ENCODE peak calls at places on chromosomes 12 and 14, in nine cellular contexts. S, H, C, G, X, E, P, U and D are unnamed samples.
A peak's percentile ranks its signal among the peaks of the same experiment; 100 is the strongest.

GRCh38 chr14:74907744-74908143 is 15.3 kb downstream of the RPS6KL1 start:
- DNase-seq in S (no peak), H (no peak), C (no peak), G (no peak), X (no peak), E (no peak), P (no peak), U (no peak), D (no peak)

GRCh38 chr12:82203076-82203475 is 155.1 kb downstream of the CCDC59 start:
- DNase-seq in S (no peak), H (no peak), C (no peak), G (no peak), X (no peak), E (no peak), P (peak; percentile 14), U (no peak), D (no peak)

GRCh38 chr12:114319422-114319821 is 86.5 kb downstream of the TBX5 start:
- DNase-seq in S (no peak), H (no peak), C (no peak), G (no peak), X (no peak), E (no peak), P (no peak), U (peak; percentile 23), D (no peak)

GRCh38 chr12:81668475-81668874 is 90.7 kb downstream of the PPFIA2 start:
- DNase-seq in S (no peak), H (no peak), C (peak; percentile 96), G (no peak), X (no peak), E (peak; percentile 19), P (peak; percentile 98), U (no peak), D (no peak)

GRCh38 chr12:19529933-19530630 is 90.8 kb downstream of the AEBP2 start:
- DNase-seq in S (no peak), H (no peak), C (peak; percentile 53), G (no peak), X (no peak), E (no peak), P (peak; percentile 37), U (no peak), D (no peak)

GRCh38 chr14:21382886-21383847 is 652 bp downstream of the SUPT16H start:
- DNase-seq in S (peak; percentile 31), H (peak; percentile 21), C (peak; percentile 33), G (peak; percentile 72), X (peak; percentile 70), E (peak; percentile 20), P (peak; percentile 25), U (no peak), D (peak; percentile 60)

GRCh38 chr14:78143489-78144145 is 26.6 kb upstream of the NRXN3 start:
- DNase-seq in S (no peak), H (no peak), C (no peak), G (peak; percentile 57), X (no peak), E (no peak), P (peak; percentile 60), U (no peak), D (no peak)

GRCh38 chr12:22256634-22257033 is 77.9 kb downstream of the ST8SIA1 start:
- DNase-seq in S (no peak), H (no peak), C (no peak), G (no peak), X (no peak), E (no peak), P (no peak), U (no peak), D (no peak)

GRCh38 chr12:9947674-9948073 is 15.5 kb upstream of the CLEC2A start:
- DNase-seq in S (no peak), H (no peak), C (no peak), G (no peak), X (no peak), E (no peak), P (no peak), U (no peak), D (no peak)

GRCh38 chr12:113197518-113198077 is 12.1 kb downstream of the RITA1 start:
- DNase-seq in S (no peak), H (no peak), C (no peak), G (no peak), X (no peak), E (no peak), P (no peak), U (no peak), D (no peak)

GRCh38 chr12:123363743-123364531 is 710 bp downstream of the SBNO1 start:
- DNase-seq in S (no peak), H (no peak), C (no peak), G (peak; percentile 57), X (peak; percentile 71), E (peak; percentile 7), P (no peak), U (no peak), D (peak; percentile 43)

GRCh38 chr12:4939418-4940023 is 29.8 kb downstream of the KCNA1 start:
- DNase-seq in S (no peak), H (no peak), C (no peak), G (no peak), X (no peak), E (no peak), P (no peak), U (no peak), D (no peak)

GRCh38 chr14:22071001-22071400 is 397.4 kb upstream of the OR4E1 start:
- DNase-seq in S (no peak), H (peak; percentile 29), C (no peak), G (no peak), X (peak; percentile 63), E (no peak), P (no peak), U (no peak), D (no peak)

GRCh38 chr12:124588689-124589318 is 21.4 kb upstream of the NCOR2 start:
- DNase-seq in S (peak; percentile 73), H (no peak), C (peak; percentile 71), G (no peak), X (no peak), E (no peak), P (peak; percentile 75), U (no peak), D (peak; percentile 86)

GRCh38 chr12:2064078-2064507 is 11.3 kb downstream of the CACNA1C start:
- DNase-seq in S (no peak), H (peak; percentile 27), C (no peak), G (no peak), X (no peak), E (no peak), P (peak; percentile 18), U (no peak), D (no peak)

GRCh38 chr12:126784328-126784921 is 1482.5 kb upstream of the TMEM132C start:
- DNase-seq in S (no peak), H (no peak), C (peak; percentile 24), G (peak; percentile 38), X (no peak), E (peak; percentile 35), P (peak; percentile 53), U (no peak), D (peak; percentile 16)

GRCh38 chr14:69695664-69696527 is 71.0 kb upstream of the SRSF5 start:
- DNase-seq in S (no peak), H (no peak), C (no peak), G (peak; percentile 60), X (peak; percentile 79), E (peak; percentile 29), P (no peak), U (no peak), D (peak; percentile 59)

GRCh38 chr12:46915082-46915481 is 89.3 kb upstream of the SLC38A4 start:
- DNase-seq in S (peak; percentile 26), H (no peak), C (peak; percentile 83), G (no peak), X (no peak), E (peak; percentile 23), P (peak; percentile 85), U (no peak), D (peak; percentile 60)

GRCh38 chr12:113030875-113031525 is 25.5 kb upstream of the DTX1 start:
- DNase-seq in S (peak; percentile 31), H (no peak), C (peak; percentile 65), G (no peak), X (no peak), E (peak; percentile 21), P (peak; percentile 70), U (no peak), D (peak; percentile 72)

GRCh38 chr12:6386522-6386921 is 2.6 kb downstream of the LTBR start:
- DNase-seq in S (no peak), H (no peak), C (no peak), G (no peak), X (no peak), E (no peak), P (no peak), U (no peak), D (no peak)

GRCh38 chr14:96661244-96661969 is 135.8 kb upstream of the VRK1 start:
- DNase-seq in S (no peak), H (no peak), C (no peak), G (no peak), X (no peak), E (no peak), P (no peak), U (no peak), D (no peak)

GRCh38 chr14:98404811-98405210 is 867.2 kb downstream of the BCL11B start:
- DNase-seq in S (no peak), H (no peak), C (no peak), G (no peak), X (no peak), E (no peak), P (no peak), U (no peak), D (no peak)

GRCh38 chr14:105193916-105194782 is 13.0 kb upstream of the NUDT14 start:
- DNase-seq in S (no peak), H (no peak), C (no peak), G (no peak), X (no peak), E (peak; percentile 66), P (peak; percentile 37), U (no peak), D (no peak)

GRCh38 chr14:102924632-102925588 is 2.4 kb downstream of the AMN start:
- DNase-seq in S (no peak), H (no peak), C (no peak), G (no peak), X (peak; percentile 48), E (no peak), P (no peak), U (no peak), D (no peak)

GRCh38 chr14:82635931-82636330 is 1102.3 kb upstream of the SEL1L start:
- DNase-seq in S (no peak), H (no peak), C (no peak), G (no peak), X (no peak), E (no peak), P (no peak), U (no peak), D (no peak)

GRCh38 chr12:87323369-87323768 is 705.8 kb downstream of the C12orf50 start:
- DNase-seq in S (no peak), H (no peak), C (no peak), G (no peak), X (no peak), E (no peak), P (peak; percentile 16), U (no peak), D (no peak)

GRCh38 chr14:64095620-64096019 is 198.6 kb downstream of the ESR2 start:
- DNase-seq in S (no peak), H (no peak), C (peak; percentile 77), G (no peak), X (no peak), E (peak; percentile 8), P (no peak), U (no peak), D (no peak)